ENCODE peak calls at places on chromosomes 3 and 15, in ten cellular contexts. I is upper lobe of right lung, Q is breast epithelium, E is body of pancreas, S is right atrium auricular region, M is heart right ventricle, Y is psoas muscle, Z is heart left ventricle, W is PC-3, T is Karpas-422. J is an unnamed sample.
A peak's percentile ranks its signal among the peaks of the same experiment; 100 is the strongest.

GRCh38 chr15:65067645-65068416 is at the start of gene RASL12:
- DNase-seq in Z (no peak), W (no peak), E (no peak), Y (no peak), S (no peak), T (no peak), M (no peak), I (peak; percentile 61), Q (no peak), J (no peak)

GRCh38 chr15:68420186-68420684 is 11.7 kb downstream of the ITGA11 start:
- DNase-seq in M (peak; percentile 1), Z (peak; percentile 1), T (no peak), I (no peak), S (peak; percentile 54), Y (no peak), E (no peak), Q (peak; percentile 14), W (peak; percentile 7), J (no peak)

GRCh38 chr3:103393395-103394186 is 958.8 kb downstream of the ZPLD1 start:
- DNase-seq in I (no peak), Z (no peak), M (no peak), W (no peak), Q (no peak), E (no peak), T (no peak), Y (no peak), S (no peak), J (no peak)

GRCh38 chr3:64399205-64399800 is 174.0 kb upstream of the PRICKLE2 start:
- DNase-seq in S (no peak), T (peak; percentile 78), Y (no peak), W (peak; percentile 62), I (no peak), M (peak; percentile 64), Z (peak; percentile 44), Q (peak; percentile 55), E (peak; percentile 56), J (peak; percentile 15)

GRCh38 chr3:142993958-142994442 is 7.4 kb upstream of the U2SURP start:
- DNase-seq in Z (peak; percentile 32), I (no peak), W (peak; percentile 72), Y (peak; percentile 71), E (peak; percentile 67), T (peak; percentile 80), Q (peak; percentile 25), S (peak; percentile 80), M (peak; percentile 44), J (peak; percentile 51)

GRCh38 chr3:179801831-179802230 is 149.0 kb downstream of the USP13 start:
- DNase-seq in Q (no peak), E (no peak), Z (no peak), M (no peak), W (no peak), S (no peak), I (no peak), Y (no peak), T (no peak), J (no peak)

GRCh38 chr3:129398803-129399144 is 29.7 kb downstream of the EFCAB12 start:
- DNase-seq in T (peak; percentile 53), S (no peak), Z (no peak), M (no peak), E (peak; percentile 9), Y (no peak), W (no peak), I (no peak), Q (no peak), J (no peak)

GRCh38 chr3:68878962-68879361 is 53.4 kb downstream of the TAFA4 start:
- DNase-seq in S (no peak), Z (no peak), T (no peak), Q (no peak), M (no peak), W (no peak), I (no peak), Y (no peak), E (no peak), J (no peak)

GRCh38 chr15:62757535-62757934 is 285.0 kb upstream of the TPM1 start:
- DNase-seq in E (no peak), W (no peak), Z (no peak), Q (no peak), S (no peak), Y (no peak), T (no peak), I (no peak), M (no peak), J (no peak)

GRCh38 chr15:36775209-36775608 is 195.8 kb downstream of the CDIN1 start:
- DNase-seq in E (no peak), Q (no peak), M (no peak), S (no peak), W (no peak), I (no peak), Z (no peak), T (no peak), Y (no peak), J (no peak)

GRCh38 chr15:74334127-74334526 is 33.3 kb downstream of the CYP11A1 start:
- DNase-seq in I (no peak), T (no peak), Z (no peak), Y (no peak), M (no peak), E (no peak), W (no peak), S (no peak), Q (no peak), J (no peak)

GRCh38 chr3:71579934-71580318 is 3.6 kb downstream of the FOXP1 start:
- DNase-seq in M (no peak), T (peak; percentile 83), E (peak; percentile 55), S (no peak), Y (no peak), I (no peak), W (peak; percentile 63), Q (no peak), Z (no peak), J (no peak)

DNA sequence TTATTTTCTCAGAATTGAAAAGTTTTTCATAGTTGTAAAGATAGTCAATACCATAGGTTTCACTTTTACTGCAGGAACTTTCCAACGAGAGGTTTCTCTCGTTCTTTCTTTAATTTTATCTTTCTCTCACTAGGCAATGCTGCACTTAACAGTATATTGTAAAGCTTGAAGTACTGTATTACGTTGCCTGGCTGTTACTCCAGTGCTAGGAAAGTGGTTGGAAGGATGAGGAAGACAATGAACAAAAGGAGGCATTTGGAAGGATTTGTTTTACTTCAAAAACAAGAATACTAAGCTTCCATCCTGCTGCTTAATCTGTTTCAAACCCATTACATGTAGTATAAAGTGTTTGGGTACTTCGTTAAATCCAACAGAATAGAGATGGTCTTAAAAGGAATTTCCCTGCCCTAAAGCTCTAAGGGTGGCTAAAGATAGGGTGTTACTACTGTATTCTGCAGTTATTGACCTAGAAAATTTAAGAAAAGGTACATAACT is 636 bp upstream of the IFT57 start:
- DNase-seq in I (no peak), S (no peak), M (no peak), T (peak; percentile 61), Q (no peak), Z (no peak), Y (no peak), E (no peak), W (peak; percentile 18), J (no peak)
- H3K27ac ChIP-seq in I (peak overlapping the region; percentile 94), S (peak overlapping the region; percentile 67), M (peak overlapping the region; percentile 88), T (peak overlapping the region; percentile 84), Q (peak overlapping the region; percentile 94), Z (peak overlapping the region; percentile 73), Y (peak overlapping the region; percentile 75), E (peak overlapping the region; percentile 82), W (no peak overlapping the region), J (peak overlapping the region; percentile 95)

DNA sequence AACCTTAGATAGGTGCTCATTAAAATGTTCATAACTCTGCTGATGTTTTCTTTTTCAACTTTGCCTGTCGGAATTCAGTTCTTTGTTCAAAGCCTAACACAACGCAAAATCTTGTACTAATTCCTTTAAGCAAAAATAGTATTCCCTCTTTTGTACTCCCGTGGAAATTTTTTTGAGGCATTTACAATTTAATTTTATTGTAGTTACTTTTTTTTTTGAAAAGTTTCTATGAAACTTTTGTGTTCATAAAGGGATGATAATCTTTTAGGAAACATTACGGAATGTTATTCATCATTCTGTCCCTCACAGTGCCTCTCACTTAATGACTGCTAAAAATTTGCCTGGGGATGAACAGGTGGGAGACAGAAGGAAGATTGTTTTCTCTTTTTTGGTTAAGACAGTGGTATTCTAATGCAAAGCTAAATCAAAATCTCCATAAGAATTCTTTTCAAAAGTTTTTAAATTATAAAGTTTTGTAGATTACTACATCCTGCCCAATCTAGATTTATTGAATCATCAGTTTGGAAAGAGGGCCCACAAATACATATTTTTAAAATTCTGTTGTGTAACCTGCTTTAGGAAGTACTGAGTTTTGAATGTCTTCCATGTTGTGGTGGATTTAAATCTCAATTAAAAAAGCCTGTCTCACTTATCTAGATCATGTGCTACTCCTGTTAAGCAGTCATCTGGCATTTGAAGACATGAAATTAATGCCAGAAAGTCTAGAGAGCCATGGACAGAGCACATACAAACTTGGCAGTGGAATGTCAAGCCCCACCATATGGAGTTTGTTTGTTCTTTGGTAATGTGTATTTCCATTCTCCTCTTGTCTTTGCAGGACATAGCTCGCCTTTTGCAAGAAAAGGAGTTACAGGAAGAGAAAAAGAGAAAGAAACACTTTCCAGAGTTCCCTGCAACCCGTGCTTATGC is 39.0 kb upstream of the UTS2B start:
- DNase-seq in Y (no peak), W (no peak), S (no peak), Q (no peak), Z (no peak), M (no peak), E (no peak), I (no peak), T (no peak), J (no peak)
- H3K4me1 ChIP-seq in Y (no peaks in the 10 kb centered on the region), W (peaks cover 21% of the 10 kb centered on the region), S (peaks cover 26% of the 10 kb centered on the region), Q (no peaks in the 10 kb centered on the region), Z (peaks cover 20% of the 10 kb centered on the region), M (peaks cover 16% of the 10 kb centered on the region), E (no peaks in the 10 kb centered on the region), I (peaks cover 21% of the 10 kb centered on the region), T (no peaks in the 10 kb centered on the region), J (no peaks in the 10 kb centered on the region)

GRCh38 chr3:141242722-141243092 is 11.1 kb downstream of the PXYLP1 start:
- DNase-seq in S (no peak), E (no peak), Q (no peak), M (no peak), I (no peak), T (no peak), W (no peak), Y (no peak), Z (no peak), J (no peak)
- H3K27ac ChIP-seq in S (peak overlapping the region; percentile 92), E (no peak overlapping the region), Q (no peak overlapping the region), M (peak overlapping the region; percentile 76), I (no peak overlapping the region), T (no peak overlapping the region), W (no peak overlapping the region), Y (peak overlapping the region; percentile 80), Z (peak overlapping the region; percentile 92), J (peak overlapping the region; percentile 62)

GRCh38 chr3:16207031-16207430 is 32.6 kb downstream of the GALNT15 start:
- DNase-seq in S (no peak), I (no peak), Q (no peak), Z (no peak), Y (no peak), T (no peak), W (no peak), M (no peak), E (no peak), J (no peak)

GRCh38 chr3:16216373-16216935 is 42.0 kb downstream of the GALNT15 start:
- DNase-seq in E (no peak), T (no peak), W (no peak), I (no peak), Q (no peak), Z (no peak), Y (no peak), S (no peak), M (no peak), J (no peak)

GRCh38 chr3:16214366-16214765 is 39.9 kb downstream of the GALNT15 start:
- DNase-seq in W (no peak), T (no peak), S (no peak), Z (no peak), Q (no peak), Y (no peak), M (no peak), I (no peak), E (no peak), J (no peak)

GRCh38 chr3:16211176-16211904 is 36.9 kb downstream of the GALNT15 start:
- DNase-seq in S (no peak), Q (no peak), M (no peak), T (no peak), Z (no peak), I (no peak), W (no peak), E (no peak), Y (no peak), J (no peak)
- H3K4me1 ChIP-seq in S (no peaks in the 10 kb centered on the region), Q (no peaks in the 10 kb centered on the region), M (no peaks in the 10 kb centered on the region), T (peaks cover 19% of the 10 kb centered on the region), Z (no peaks in the 10 kb centered on the region), I (no peaks in the 10 kb centered on the region), W (no peaks in the 10 kb centered on the region), E (no peaks in the 10 kb centered on the region), Y (no peaks in the 10 kb centered on the region), J (no peaks in the 10 kb centered on the region)

J was measured in naive thymus-derived CD4-positive, alpha-beta T cell.